ENCODE peak calls at places on chromosome 20, in six cellular contexts. B is MM.1S, L is SK-N-SH, W is GM23338, E is GM23248, N is PC-3. A is an unnamed sample.

GRCh38 chr20:31934968-31935764 is 16.7 kb downstream of the PDRG1 start:
- DNase-seq in W (peak; percentile 94), E (no peak), L (peak; percentile 37), B (no peak), N (no peak), A (peak; percentile 73)

GRCh38 chr20:56017560-56017959 is 12.2 kb upstream of the CBLN4 start:
- DNase-seq in E (no peak), L (no peak), B (no peak), W (no peak), N (no peak), A (no peak)

GRCh38 chr20:23048283-23049200 is 930 bp downstream of the THBD start:
- DNase-seq in N (peak; percentile 55), B (no peak), L (no peak), E (peak; percentile 78), W (peak; percentile 84), A (peak; percentile 78)

GRCh38 chr20:43988867-43989266 is 74.2 kb downstream of the TOX2 start:
- DNase-seq in N (no peak), B (no peak), W (no peak), L (no peak), E (peak; percentile 61), A (no peak)

GRCh38 chr20:23205221-23205620 is 119.1 kb upstream of the CD93 start:
- DNase-seq in E (no peak), L (no peak), W (peak; percentile 50), N (no peak), B (no peak), A (peak; percentile 45)

GRCh38 chr20:60752741-60753420 is 499.2 kb upstream of the CDH4 start:
- DNase-seq in E (no peak), N (no peak), L (no peak), B (no peak), W (no peak), A (no peak)

GRCh38 chr20:10111144-10111771 is 76.5 kb downstream of the ANKEF1 start:
- DNase-seq in B (peak; percentile 18), L (no peak), W (no peak), N (peak; percentile 17), E (no peak), A (no peak)

GRCh38 chr20:59645316-59645715 is 41.0 kb downstream of the PHACTR3 start:
- DNase-seq in N (no peak), E (no peak), B (no peak), L (no peak), W (no peak), A (no peak)

GRCh38 chr20:45300961-45301360 is 5.7 kb upstream of the RBPJL start:
- DNase-seq in N (peak; percentile 47), L (peak; percentile 79), W (peak; percentile 89), E (peak; percentile 53), B (peak; percentile 27), A (peak; percentile 68)

GRCh38 chr20:60007452-60007851 is 49.2 kb downstream of the CDH26 start:
- DNase-seq in L (no peak), W (no peak), B (no peak), N (no peak), E (peak; percentile 42), A (no peak)

GRCh38 chr20:31740208-31740607 is 1.1 kb downstream of the TPX2 start:
- DNase-seq in E (peak; percentile 82), W (no peak), L (peak; percentile 23), B (peak; percentile 35), N (peak; percentile 37), A (peak; percentile 5)

GRCh38 chr20:52761867-52762266 is 210.3 kb upstream of the TSHZ2 start:
- DNase-seq in E (peak; percentile 18), L (no peak), B (no peak), W (no peak), N (no peak), A (no peak)

GRCh38 chr20:32052792-32053362 is 835 bp downstream of the HCK start:
- DNase-seq in N (no peak), B (no peak), E (no peak), W (peak; percentile 88), L (no peak), A (peak; percentile 42)

GRCh38 chr20:19583532-19584175 is 174.4 kb upstream of the RIN2 start:
- DNase-seq in L (peak; percentile 67), N (peak; percentile 65), W (peak; percentile 91), E (peak; percentile 63), B (peak; percentile 63), A (peak; percentile 87)

GRCh38 chr20:10551732-10552724 is 116.9 kb downstream of the SLX4IP start:
- DNase-seq in B (no peak), E (no peak), L (no peak), N (no peak), W (peak; percentile 59), A (peak; percentile 65)

DNA sequence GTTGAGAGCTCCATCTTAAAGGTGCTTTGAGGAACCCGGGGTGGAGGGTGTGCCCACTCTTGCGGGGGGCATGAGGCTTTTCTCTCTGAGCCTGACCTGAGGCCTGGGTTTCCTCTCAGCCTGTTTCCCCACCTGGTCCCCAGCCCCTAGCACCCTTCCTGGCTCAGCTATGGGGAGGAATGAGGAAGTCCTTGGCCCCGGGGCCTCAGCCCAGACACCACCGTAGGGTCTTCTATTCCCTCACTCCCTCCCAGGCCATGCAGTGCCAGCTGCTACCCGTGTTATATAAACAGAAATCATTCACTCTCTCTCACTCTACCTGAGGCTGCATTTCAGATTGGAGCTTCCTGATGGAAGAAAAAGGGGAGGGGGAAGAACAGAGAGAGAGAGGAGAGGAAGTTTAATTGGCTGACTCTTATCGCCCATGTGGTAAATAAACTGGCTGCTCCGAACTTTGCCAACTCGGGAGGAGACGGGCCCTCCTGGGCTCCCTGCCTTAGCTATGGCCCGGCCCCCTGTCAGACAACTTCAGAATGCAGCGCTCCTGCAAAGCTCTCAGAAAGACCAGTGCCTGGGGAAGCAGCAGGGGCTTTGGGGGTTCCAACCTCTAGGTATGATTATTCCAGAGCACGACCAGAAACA is 2.8 kb downstream of the CDH22 start:
- DNase-seq in E (no peak), W (no peak), L (no peak), B (no peak), N (no peak), A (no peak)
- H3K27me3 ChIP-seq in E (peaks cover 63% of the 10 kb centered on the region), W (peaks cover 51% of the 10 kb centered on the region), L (peaks cover 42% of the 10 kb centered on the region), B (peaks cover 85% of the 10 kb centered on the region), N (peaks cover 66% of the 10 kb centered on the region), A (peaks cover 76% of the 10 kb centered on the region)

GRCh38 chr20:48627737-48628128 is 200.1 kb downstream of the PREX1 start:
- DNase-seq in N (no peak), L (peak; percentile 50), W (no peak), E (no peak), B (no peak), A (no peak)
- TF ChIP-seq EZH2phosphoT487 in N (no peak), L (no peak), W (no peak), E (no peak), B (no peak), A (no peak)

GRCh38 chr20:49684335-49684997 is 29.2 kb downstream of the B4GALT5 start:
- DNase-seq in W (no peak), E (no peak), L (no peak), B (no peak), N (no peak), A (no peak)

GRCh38 chr20:49682798-49683197 is 30.9 kb downstream of the B4GALT5 start:
- DNase-seq in B (no peak), E (no peak), N (no peak), L (no peak), W (no peak), A (no peak)

GRCh38 chr20:49685161-49685601 is 28.5 kb downstream of the B4GALT5 start:
- DNase-seq in B (peak; percentile 72), N (no peak), E (peak; percentile 56), W (no peak), L (no peak), A (no peak)

GRCh38 chr20:49687595-49688567 is 25.8 kb downstream of the B4GALT5 start:
- DNase-seq in E (no peak), N (no peak), L (no peak), B (no peak), W (no peak), A (peak; percentile 81)

GRCh38 chr20:49685809-49686208 is 27.9 kb downstream of the B4GALT5 start:
- DNase-seq in E (peak; percentile 83), B (no peak), L (no peak), W (no peak), N (peak; percentile 49), A (no peak)
- H3F3A ChIP-seq in E (peaks cover 26% of the 10 kb centered on the region), B (peaks cover 15% of the 10 kb centered on the region), L (peaks cover 24% of the 10 kb centered on the region), W (no peaks in the 10 kb centered on the region), N (no peaks in the 10 kb centered on the region), A (peaks cover 46% of the 10 kb centered on the region)

GRCh38 chr20:63022501-63022900 is 15.7 kb upstream of the BHLHE23 start:
- DNase-seq in L (no peak), N (no peak), E (no peak), W (peak; percentile 5), B (no peak), A (no peak)

GRCh38 chr20:63025534-63026331 is 19.0 kb upstream of the BHLHE23 start:
- DNase-seq in E (peak; percentile 88), W (peak; percentile 41), B (no peak), L (peak; percentile 65), N (peak; percentile 43), A (no peak)

GRCh38 chr20:63024573-63025392 is 18.0 kb upstream of the BHLHE23 start:
- DNase-seq in E (no peak), W (peak; percentile 1), N (no peak), B (no peak), L (no peak), A (peak; percentile 35)

GRCh38 chr20:63023071-63023835 is 16.5 kb upstream of the BHLHE23 start:
- DNase-seq in N (no peak), W (no peak), L (no peak), E (no peak), B (no peak), A (no peak)

DNA sequence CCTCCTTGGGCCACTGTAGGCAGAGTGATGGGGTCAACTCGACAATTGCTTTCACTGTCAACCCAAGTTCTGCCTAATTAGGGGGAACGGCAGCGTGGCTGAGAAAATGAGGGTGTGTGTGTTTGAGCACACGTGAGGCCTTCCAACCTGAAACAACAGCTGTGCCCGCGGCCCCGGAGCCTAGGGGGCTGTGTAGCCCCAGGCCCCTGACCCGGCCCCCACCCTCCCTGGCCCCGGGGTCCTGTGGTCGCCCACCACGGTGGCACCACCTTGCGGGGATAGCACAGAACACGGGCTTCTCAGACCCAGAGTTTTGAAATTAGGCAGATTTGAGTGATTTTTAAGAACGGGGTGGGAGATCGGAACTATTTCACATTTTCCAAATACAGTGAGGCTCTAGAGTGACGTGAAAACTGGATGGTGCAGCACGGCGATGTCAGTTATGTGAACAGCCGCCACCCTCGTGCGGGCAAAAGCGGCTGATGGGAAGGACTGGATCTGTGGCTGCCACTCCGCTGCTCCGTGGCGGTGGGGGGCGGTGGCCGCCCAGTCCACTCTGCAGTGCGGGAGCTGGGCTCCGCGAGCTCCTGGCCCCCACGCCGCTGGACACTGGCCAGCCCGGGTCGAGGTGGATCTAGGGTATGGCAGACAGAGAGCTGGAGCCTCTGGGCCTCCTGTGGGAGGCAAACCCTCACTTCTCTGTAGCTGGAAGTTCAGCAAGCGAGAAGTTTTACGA is 17.2 kb upstream of the BHLHE23 start:
- DNase-seq in B (no peak), N (no peak), W (no peak), L (no peak), E (no peak), A (no peak)
- H3K27me3 ChIP-seq in B (peaks cover 92% of the 10 kb centered on the region), N (peaks cover 72% of the 10 kb centered on the region), W (no peaks in the 10 kb centered on the region), L (peaks cover 86% of the 10 kb centered on the region), E (peaks cover 63% of the 10 kb centered on the region), A (peaks cover 25% of the 10 kb centered on the region)

A was measured in neural progenitor cell.